ENCODE peak calls at places on chromosomes 5 and 9, in seven cellular contexts. V is HS-27A; M is ELR; O is H9; S is HTR-8/SVneo; K is activated effector memory CD4-positive, alpha-beta T cell treated with Interleukin-2 at 50 U/mL for 16 hours; G is iris pigment epithelial cell. U is an unnamed sample.

GRCh38 chr5:78806544-78806943 is 158.0 kb upstream of the LHFPL2 start:
- DNase-seq in V (peak), M (peak), O (no peak), S (peak), K (no peak), G (peak), U (no peak)

GRCh38 chr5:144013816-144014215 is 156.6 kb downstream of the YIPF5 start:
- DNase-seq in V (no peak), M (no peak), O (no peak), S (no peak), K (no peak), G (no peak), U (no peak)

GRCh38 chr5:113058269-113058668 is 81.7 kb downstream of the DCP2 start:
- DNase-seq in V (no peak), M (no peak), O (peak), S (no peak), K (no peak), G (no peak), U (no peak)

GRCh38 chr9:79129865-79130480 is 441.8 kb upstream of the TLE4 start:
- DNase-seq in V (peak), M (peak), O (no peak), S (peak), K (no peak), G (peak), U (no peak)

GRCh38 chr9:22210262-22210661 is 201.2 kb upstream of the CDKN2B start:
- DNase-seq in V (no peak), M (peak), O (no peak), S (no peak), K (no peak), G (peak), U (no peak)

GRCh38 chr5:140116716-140117115 is 2.8 kb downstream of the PURA start:
- DNase-seq in V (no peak), M (peak), O (no peak), S (no peak), K (no peak), G (no peak), U (no peak)

GRCh38 chr9:84975926-84976325 is 306.4 kb downstream of the NTRK2 start:
- DNase-seq in V (no peak), M (peak), O (no peak), S (no peak), K (no peak), G (peak), U (no peak)

GRCh38 chr9:130208600-130209347 is 36.6 kb downstream of the NCS1 start:
- DNase-seq in V (no peak), M (no peak), O (no peak), S (no peak), K (no peak), G (no peak), U (no peak)

GRCh38 chr5:151686673-151687378 is at the start of gene SPARC:
- DNase-seq in V (peak), M (peak), O (peak), S (peak), K (no peak), G (peak), U (no peak)

GRCh38 chr5:128596071-128596470 is 58.0 kb upstream of the FBN2 start:
- DNase-seq in V (no peak), M (no peak), O (no peak), S (no peak), K (no peak), G (peak), U (no peak)

GRCh38 chr9:114390952-114391351 is 3.2 kb upstream of the AKNA start:
- DNase-seq in V (no peak), M (no peak), O (no peak), S (no peak), K (no peak), G (no peak), U (no peak)

GRCh38 chr9:69549310-69550202 is 122.6 kb downstream of the APBA1 start:
- DNase-seq in V (no peak), M (peak), O (no peak), S (peak), K (no peak), G (peak), U (no peak)

GRCh38 chr5:32814141-32814540 is 103.0 kb downstream of the NPR3 start:
- DNase-seq in V (no peak), M (no peak), O (no peak), S (no peak), K (no peak), G (no peak), U (no peak)

GRCh38 chr5:143470120-143470519 is 66.6 kb upstream of the NR3C1 start:
- DNase-seq in V (no peak), M (peak), O (no peak), S (no peak), K (no peak), G (no peak), U (no peak)

GRCh38 chr9:103003689-103004088 is 8.6 kb downstream of the CYLC2 start:
- DNase-seq in V (no peak), M (peak), O (no peak), S (no peak), K (no peak), G (no peak), U (no peak)

GRCh38 chr9:71626395-71626794 is 141.9 kb downstream of the CEMIP2 start:
- DNase-seq in V (no peak), M (no peak), O (no peak), S (no peak), K (no peak), G (no peak), U (no peak)

GRCh38 chr5:12016149-12016740 is 112.0 kb upstream of the CTNND2 start:
- DNase-seq in V (no peak), M (peak), O (peak), S (no peak), K (no peak), G (peak), U (no peak)

GRCh38 chr5:154302181-154302580 is 111.6 kb downstream of the GALNT10 start:
- DNase-seq in V (no peak), M (no peak), O (no peak), S (no peak), K (no peak), G (no peak), U (no peak)

GRCh38 chr5:19880859-19881436 is 107.1 kb downstream of the CDH18 start:
- DNase-seq in V (no peak), M (no peak), O (no peak), S (no peak), K (no peak), G (no peak), U (no peak)

GRCh38 chr5:103560826-103561225 is 1.8 kb downstream of the NUDT12 start:
- DNase-seq in V (no peak), M (no peak), O (no peak), S (no peak), K (no peak), G (no peak), U (no peak)

GRCh38 chr5:146283344-146283761 is 55.3 kb upstream of the POU4F3 start:
- DNase-seq in V (peak), M (peak), O (no peak), S (peak), K (no peak), G (peak), U (no peak)

GRCh38 chr9:20111173-20111843 is 322.5 kb upstream of the SLC24A2 start:
- DNase-seq in V (no peak), M (no peak), O (no peak), S (no peak), K (no peak), G (no peak), U (no peak)

GRCh38 chr5:78587775-78588291 is 60.7 kb downstream of the LHFPL2 start:
- DNase-seq in V (no peak), M (no peak), O (no peak), S (no peak), K (no peak), G (peak), U (no peak)

GRCh38 chr5:169195601-169196000 is 105.3 kb downstream of the SLIT3 start:
- DNase-seq in V (no peak), M (no peak), O (no peak), S (no peak), K (no peak), G (no peak), U (no peak)

GRCh38 chr5:172565455-172565854 is 75.6 kb upstream of the NEURL1B start:
- DNase-seq in V (no peak), M (no peak), O (no peak), S (no peak), K (no peak), G (no peak), U (no peak)

GRCh38 chr5:143249851-143250250 is 153.6 kb downstream of the NR3C1 start:
- DNase-seq in V (no peak), M (no peak), O (no peak), S (no peak), K (no peak), G (no peak), U (no peak)

GRCh38 chr5:106780355-106780754 is 890.4 kb downstream of the EFNA5 start:
- DNase-seq in V (no peak), M (no peak), O (no peak), S (no peak), K (no peak), G (no peak), U (no peak)

GRCh38 chr5:146533260-146533857 is 17.4 kb upstream of the GPR151 start:
- DNase-seq in V (peak), M (peak), O (peak), S (peak), K (peak), G (peak), U (peak)

GRCh38 chr9:2494571-2494970 is 127.0 kb upstream of the VLDLR start:
- DNase-seq in V (no peak), M (peak), O (peak), S (peak), K (no peak), G (peak), U (no peak)

U was measured in T-helper 22 cell.